ENCODE peak calls at places on chromosomes 11 and 22, in four cellular contexts. Q is aorta; B is CD4-positive, CD25-positive, alpha-beta regulatory T cell; X is colonic mucosa. U is an unnamed sample. For H3K4me1, the result is how much of the 10 kb centered on the place peaks cover.

GRCh38 chr11:126317681-126318641 is 14.1 kb downstream of the DCPS start:
- DNase-seq in Q (peak), B (no peak), X (peak), U (peak)

GRCh38 chr11:59178401-59178800 is 6.5 kb downstream of the DTX4 start:
- DNase-seq in Q (no peak), B (no peak), X (no peak), U (no peak)

GRCh38 chr22:37996079-37996478 is 11.7 kb upstream of the SOX10 start:
- DNase-seq in Q (no peak), B (no peak), X (no peak), U (no peak)

GRCh38 chr11:17366491-17366890 is 14.9 kb downstream of the NCR3LG1 start:
- DNase-seq in Q (no peak), B (no peak), X (no peak), U (no peak)

GRCh38 chr11:127624455-127624854 is 623.9 kb upstream of the KIRREL3 start:
- DNase-seq in Q (no peak), B (no peak), X (no peak), U (no peak)

GRCh38 chr11:19220903-19221682 is 19.3 kb upstream of the CSRP3 start:
- DNase-seq in Q (no peak), B (no peak), X (peak), U (no peak)

GRCh38 chr11:64489831-64490441 is 101.1 kb upstream of the SLC22A12 start:
- DNase-seq in Q (peak), B (no peak), X (peak), U (peak)

GRCh38 chr22:43478621-43479285 is 66.9 kb downstream of the MPPED1 start:
- DNase-seq in Q (peak), B (no peak), X (no peak), U (no peak)

GRCh38 chr22:19851291-19852176 is 3.1 kb downstream of the GNB1L start:
- DNase-seq in Q (no peak), B (no peak), X (peak), U (no peak)
- H3K4me1 ChIP-seq in Q (under half), B (under half), X (under half), U (half or more)

DNA sequence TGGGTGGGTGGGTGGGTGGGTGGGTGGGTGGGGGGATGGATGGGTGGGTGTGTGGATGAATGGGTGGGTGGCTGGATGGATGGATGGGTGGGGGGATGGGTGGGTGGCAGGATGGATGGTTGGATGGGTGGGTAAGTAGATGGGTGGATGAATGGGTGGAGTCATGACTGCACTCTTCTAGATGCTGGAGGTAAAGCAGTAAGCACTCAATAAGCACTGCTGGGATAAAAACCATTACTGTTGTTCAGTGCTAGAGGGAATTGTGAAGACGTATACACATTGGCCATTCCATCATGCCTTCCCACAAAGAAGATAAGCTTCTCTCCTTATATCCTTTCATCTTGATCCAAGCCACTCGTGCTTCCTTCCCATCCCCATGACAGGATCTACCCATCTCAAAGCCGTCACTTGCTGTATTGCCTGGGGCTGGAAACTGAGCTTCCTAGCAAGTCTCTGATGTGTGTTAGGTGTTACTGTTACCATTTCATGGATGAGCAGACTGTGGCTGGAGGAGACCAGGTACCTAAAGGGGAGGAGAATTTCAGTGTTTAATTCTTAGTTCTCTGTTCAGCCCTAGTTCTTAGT is 74.8 kb downstream of the MICAL2 start:
- DNase-seq in Q (no peak), B (no peak), X (no peak), U (no peak)
- H3K4me1 ChIP-seq in Q (under half), B (under half), X (under half), U (half or more)

DNA sequence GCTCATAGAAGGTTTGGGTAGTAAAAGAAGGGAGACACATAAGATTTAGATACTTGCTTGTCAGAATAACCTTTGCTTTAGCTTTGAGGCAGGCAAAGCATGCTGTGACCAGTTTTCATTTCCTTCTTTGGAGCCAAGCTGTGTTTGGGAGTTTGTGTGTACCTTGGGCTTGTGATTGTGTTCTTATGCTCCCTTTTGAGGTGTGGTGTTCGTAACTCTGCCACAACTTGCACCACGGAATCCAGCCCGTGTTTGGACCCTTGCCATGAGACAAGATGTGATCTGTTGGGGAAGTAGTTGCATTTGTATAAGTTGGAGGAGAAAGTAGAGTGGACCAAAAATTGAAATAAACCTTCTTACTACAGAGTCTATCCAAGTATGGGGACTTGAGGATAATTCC is 34.0 kb downstream of the BMAL1 start:
- DNase-seq in Q (no peak), B (no peak), X (no peak), U (no peak)
- H3K4me1 ChIP-seq in Q (under half), B (under half), X (under half), U (under half)

GRCh38 chr22:24177456-24177855 is 3.8 kb upstream of the SUSD2 start:
- DNase-seq in Q (no peak), B (no peak), X (no peak), U (no peak)
- H3K4me1 ChIP-seq in Q (under half), B (under half), X (under half), U (under half)

GRCh38 chr22:20191803-20192202 is 40.9 kb upstream of the CCDC188 start:
- DNase-seq in Q (no peak), B (no peak), X (no peak), U (no peak)

GRCh38 chr22:20192293-20192971 is 41.6 kb upstream of the CCDC188 start:
- DNase-seq in Q (no peak), B (no peak), X (no peak), U (no peak)

GRCh38 chr22:20188567-20188877 is 37.7 kb upstream of the CCDC188 start:
- DNase-seq in Q (no peak), B (no peak), X (no peak), U (no peak)

GRCh38 chr22:20192972-20193760 is 42.3 kb upstream of the CCDC188 start:
- DNase-seq in Q (no peak), B (no peak), X (no peak), U (no peak)

GRCh38 chr22:20191000-20191515 is 40.2 kb upstream of the CCDC188 start:
- DNase-seq in Q (no peak), B (no peak), X (no peak), U (no peak)
- H3K4me1 ChIP-seq in Q (under half), B (under half), X (under half), U (under half)